ENCODE peak calls at places on chromosome 13, in six cellular contexts. T, D, U, E, M and S are unnamed samples.
A peak's percentile ranks its signal among the peaks of the same experiment; 100 is the strongest.

GRCh38 chr13:36428083-36428482 is 4.2 kb upstream of the CCNA1 start:
- DNase-seq in E (no peak), D (no peak), T (no peak), M (no peak), U (no peak), S (no peak)

GRCh38 chr13:104318121-104318520 is 1251.9 kb upstream of the SLC10A2 start:
- DNase-seq in E (no peak), M (no peak), T (no peak), U (no peak), D (no peak), S (no peak)

GRCh38 chr13:83386609-83387008 is 495.7 kb downstream of the SLITRK1 start:
- DNase-seq in M (no peak), T (no peak), D (no peak), U (no peak), E (no peak), S (no peak)

GRCh38 chr13:114088863-114089262 is 43.6 kb downstream of the RASA3 start:
- DNase-seq in D (no peak), M (no peak), T (no peak), U (no peak), E (no peak), S (peak; percentile 23)

GRCh38 chr13:33307820-33308219 is 22.3 kb upstream of the STARD13 start:
- DNase-seq in M (no peak), U (no peak), E (no peak), T (no peak), D (no peak), S (no peak)

GRCh38 chr13:41383400-41383799 is 72.3 kb downstream of the NAA16 start:
- DNase-seq in T (no peak), M (no peak), U (no peak), D (no peak), E (no peak), S (no peak)

GRCh38 chr13:106617561-106617960 is 49.6 kb upstream of the ARGLU1 start:
- DNase-seq in T (no peak), E (no peak), U (no peak), D (no peak), M (no peak), S (no peak)

GRCh38 chr13:99949657-99950413 is 21.7 kb downstream of the ZIC5 start:
- DNase-seq in D (no peak), E (no peak), M (no peak), T (no peak), U (no peak), S (no peak)

GRCh38 chr13:44819762-44820161 is 169.5 kb downstream of the NUFIP1 start:
- DNase-seq in M (no peak), D (peak; percentile 57), E (no peak), U (no peak), T (no peak), S (no peak)

GRCh38 chr13:21338156-21338555 is 120.9 kb downstream of the ZDHHC20 start:
- DNase-seq in U (no peak), E (no peak), D (no peak), M (no peak), T (no peak), S (no peak)

GRCh38 chr13:98761126-98761978 is 8.9 kb upstream of the SLC15A1 start:
- DNase-seq in T (no peak), U (no peak), M (no peak), D (peak; percentile 48), E (no peak), S (no peak)

GRCh38 chr13:51283361-51283760 is 56.1 kb upstream of the SERPINE3 start:
- DNase-seq in T (no peak), E (no peak), U (no peak), D (no peak), M (no peak), S (no peak)

GRCh38 chr13:40141859-40142555 is 486.5 kb downstream of the COG6 start:
- DNase-seq in T (no peak), E (no peak), M (no peak), D (no peak), U (no peak), S (no peak)

GRCh38 chr13:40408602-40409001 is 257.8 kb downstream of the FOXO1 start:
- DNase-seq in U (no peak), M (no peak), E (no peak), D (no peak), T (no peak), S (no peak)

GRCh38 chr13:80038371-80038770 is 302.6 kb downstream of the SPRY2 start:
- DNase-seq in D (no peak), T (no peak), M (no peak), U (no peak), E (no peak), S (no peak)

GRCh38 chr13:99620806-99621205 is 119.5 kb downstream of the TM9SF2 start:
- DNase-seq in E (no peak), D (no peak), M (no peak), T (no peak), U (no peak), S (no peak)

GRCh38 chr13:102227696-102228095 is 174.2 kb downstream of the FGF14 start:
- DNase-seq in D (no peak), U (no peak), T (no peak), M (no peak), E (no peak), S (no peak)

GRCh38 chr13:77222000-77222690 is 104.7 kb downstream of the MYCBP2 start:
- DNase-seq in M (no peak), E (no peak), T (no peak), U (no peak), D (no peak), S (no peak)

GRCh38 chr13:25062479-25062878 is 33.5 kb upstream of the PABPC3 start:
- DNase-seq in M (no peak), U (no peak), E (no peak), D (no peak), T (no peak), S (no peak)

GRCh38 chr13:31101511-31102170 is 60.1 kb downstream of the HSPH1 start:
- DNase-seq in T (no peak), M (no peak), U (peak; percentile 43), D (no peak), E (no peak), S (no peak)

GRCh38 chr13:40764587-40765403 is 6.2 kb downstream of the MRPS31 start:
- DNase-seq in M (peak; percentile 31), T (no peak), D (no peak), E (no peak), U (no peak), S (no peak)

GRCh38 chr13:99178636-99179035 is 22.0 kb upstream of the UBAC2 start:
- DNase-seq in U (peak; percentile 30), D (no peak), T (peak; percentile 31), M (no peak), E (peak; percentile 81), S (no peak)

GRCh38 chr13:30698023-30698422 is 37.3 kb upstream of the ALOX5AP start:
- DNase-seq in U (no peak), D (peak; percentile 42), E (no peak), M (no peak), T (no peak), S (no peak)

GRCh38 chr13:93714171-93714570 is 487.6 kb downstream of the GPC6 start:
- DNase-seq in U (no peak), T (no peak), D (no peak), E (no peak), M (no peak), S (no peak)

GRCh38 chr13:110923777-110924638 is 9.1 kb upstream of the ANKRD10 start:
- DNase-seq in M (no peak), D (no peak), E (no peak), U (no peak), T (no peak), S (no peak)

GRCh38 chr13:85828094-85828684 is 29.0 kb upstream of the SLITRK6 start:
- DNase-seq in E (peak; percentile 50), D (peak; percentile 2), M (no peak), U (no peak), T (no peak), S (no peak)

GRCh38 chr13:105634059-105634458 is 901.4 kb downstream of the EFNB2 start:
- DNase-seq in T (no peak), U (no peak), M (no peak), E (no peak), D (no peak), S (no peak)

GRCh38 chr13:95185311-95185710 is 115.9 kb downstream of the ABCC4 start:
- DNase-seq in M (no peak), T (no peak), D (no peak), E (no peak), U (no peak), S (no peak)

GRCh38 chr13:53800011-53800410 is 771.4 kb downstream of the OLFM4 start:
- DNase-seq in T (no peak), D (no peak), E (no peak), U (no peak), M (no peak), S (no peak)
- H3K9me3 ChIP-seq in T (no peaks in the 10 kb centered on the region), D (no peaks in the 10 kb centered on the region), E (no peaks in the 10 kb centered on the region), U (no peaks in the 10 kb centered on the region), M (no peaks in the 10 kb centered on the region), S (no peaks in the 10 kb centered on the region)

DNA sequence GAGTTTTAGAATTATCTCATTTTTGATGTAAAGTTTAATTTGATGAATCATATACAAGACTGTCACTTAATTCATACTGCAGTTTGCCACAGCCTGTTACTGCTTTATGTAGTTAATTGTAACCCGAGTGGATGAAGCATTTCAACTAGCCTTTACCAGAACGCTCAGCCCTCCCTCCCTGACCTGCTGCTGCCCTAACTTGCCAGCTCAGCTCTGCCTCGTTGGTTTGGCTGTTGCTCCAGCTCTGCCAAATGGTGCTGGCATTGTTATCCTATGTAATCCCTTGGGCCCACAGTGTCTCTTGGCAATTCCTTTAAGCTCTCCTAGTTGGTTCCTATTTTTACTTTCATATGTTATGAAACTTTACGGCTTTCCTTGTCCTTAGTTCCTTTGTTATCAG is 113.3 kb downstream of the LMO7 start:
- DNase-seq in D (no peak), T (peak; percentile 16), M (no peak), U (no peak), E (no peak), S (no peak)
- H3K9me3 ChIP-seq in D (no peaks in the 10 kb centered on the region), T (no peaks in the 10 kb centered on the region), M (no peaks in the 10 kb centered on the region), U (peaks cover 12% of the 10 kb centered on the region), E (peaks cover 9% of the 10 kb centered on the region), S (peaks cover 8% of the 10 kb centered on the region)

GRCh38 chr13:113057084-113057483 is 48.5 kb upstream of the F7 start:
- DNase-seq in U (no peak), D (no peak), E (no peak), M (no peak), T (no peak), S (no peak)
- H3K9me3 ChIP-seq in U (no peaks in the 10 kb centered on the region), D (peaks cover 24% of the 10 kb centered on the region), E (no peaks in the 10 kb centered on the region), M (no peaks in the 10 kb centered on the region), T (no peaks in the 10 kb centered on the region), S (no peaks in the 10 kb centered on the region)

GRCh38 chr13:22369090-22369489 is 698.2 kb downstream of the FGF9 start:
- DNase-seq in E (no peak), T (no peak), M (no peak), D (no peak), U (no peak), S (no peak)
- H3K9me3 ChIP-seq in E (peaks cover 8% of the 10 kb centered on the region), T (peaks cover 3% of the 10 kb centered on the region), M (peaks cover 29% of the 10 kb centered on the region), D (peaks cover 11% of the 10 kb centered on the region), U (peaks cover 46% of the 10 kb centered on the region), S (peaks cover 28% of the 10 kb centered on the region)

DNA sequence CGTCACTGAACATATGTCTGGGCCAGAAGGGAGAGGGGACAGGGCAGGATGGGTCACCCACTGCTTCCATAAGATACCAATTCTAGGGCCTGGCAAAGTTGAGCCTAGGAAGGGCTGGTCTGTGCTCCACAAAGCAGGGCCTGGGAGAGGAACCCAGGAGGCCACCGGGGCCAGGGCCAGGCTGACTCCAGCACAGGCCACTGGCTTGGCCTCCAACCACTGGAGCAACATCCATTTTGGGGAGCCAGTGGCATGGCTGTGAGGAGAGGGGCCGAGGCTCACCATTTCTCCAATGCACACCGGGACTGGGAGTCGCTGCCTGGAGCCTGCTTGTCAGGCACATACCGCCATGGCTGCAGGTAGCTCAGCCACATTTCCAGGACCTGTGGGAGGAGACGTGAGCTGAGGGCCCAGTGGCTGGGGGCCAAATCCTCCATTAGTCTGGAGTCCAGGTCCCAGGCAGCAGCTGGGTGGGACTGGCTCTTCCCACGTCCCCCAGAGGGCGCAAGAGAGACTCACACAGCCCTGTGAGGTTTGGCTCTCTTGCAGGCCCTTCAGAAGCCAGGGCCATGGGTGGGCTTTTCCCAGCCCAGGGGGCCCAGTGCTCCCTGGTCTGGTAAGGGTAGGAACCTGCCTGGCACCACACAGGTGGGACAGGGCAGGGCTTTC is 27.7 kb downstream of the TUBA3C start:
- DNase-seq in T (no peak), M (no peak), U (no peak), D (no peak), E (no peak), S (no peak)
- H3K9me3 ChIP-seq in T (no peaks in the 10 kb centered on the region), M (no peaks in the 10 kb centered on the region), U (peaks cover under 1% of the 10 kb centered on the region), D (peaks cover 93% of the 10 kb centered on the region), E (no peaks in the 10 kb centered on the region), S (peaks cover 3% of the 10 kb centered on the region)